ENCODE peak calls at places on chromosomes 12 and 14, in nine cellular contexts. X, Z, U, A, K, Q, J, O and H are unnamed samples.

GRCh38 chr14:104322531-104323466 is 184.4 kb downstream of the KIF26A start:
- DNase-seq in X (no peak), Z (no peak), U (peak; percentile 39), A (no peak), K (no peak), Q (no peak), J (no peak), O (peak; percentile 17), H (no peak)

GRCh38 chr12:94273272-94273671 is 124.9 kb downstream of the PLXNC1 start:
- DNase-seq in X (no peak), Z (no peak), U (no peak), A (no peak), K (no peak), Q (no peak), J (no peak), O (no peak), H (no peak)

GRCh38 chr12:105910030-105910429 is 228.7 kb downstream of the NUAK1 start:
- DNase-seq in X (no peak), Z (no peak), U (no peak), A (no peak), K (no peak), Q (no peak), J (no peak), O (no peak), H (no peak)

GRCh38 chr14:70350078-70350477 is 9.4 kb downstream of the COX16 start:
- DNase-seq in X (no peak), Z (no peak), U (no peak), A (no peak), K (no peak), Q (no peak), J (no peak), O (no peak), H (no peak)

GRCh38 chr12:79934309-79935020 is 432 bp downstream of the PPP1R12A start:
- DNase-seq in X (peak; percentile 21), Z (no peak), U (no peak), A (peak; percentile 47), K (peak; percentile 61), Q (no peak), J (peak; percentile 83), O (peak; percentile 51), H (peak; percentile 62)

GRCh38 chr14:20332386-20332945 is 613 bp downstream of the CCNB1IP1 start:
- DNase-seq in X (no peak), Z (no peak), U (no peak), A (no peak), K (no peak), Q (no peak), J (no peak), O (peak; percentile 36), H (no peak)

GRCh38 chr12:57171668-57172067 is 24.2 kb upstream of the LRP1-AS start:
- DNase-seq in X (no peak), Z (no peak), U (no peak), A (no peak), K (peak; percentile 71), Q (no peak), J (no peak), O (no peak), H (no peak)

GRCh38 chr12:132003846-132004245 is 54.1 kb downstream of the EP400 start:
- DNase-seq in X (no peak), Z (no peak), U (no peak), A (no peak), K (no peak), Q (no peak), J (no peak), O (no peak), H (no peak)

GRCh38 chr12:50749459-50749882 is 14.4 kb upstream of the ATF1 start:
- DNase-seq in X (no peak), Z (no peak), U (no peak), A (no peak), K (no peak), Q (no peak), J (no peak), O (no peak), H (no peak)

GRCh38 chr14:77988966-77989365 is 181.2 kb upstream of the NRXN3 start:
- DNase-seq in X (no peak), Z (no peak), U (no peak), A (no peak), K (no peak), Q (peak; percentile 58), J (no peak), O (no peak), H (no peak)

GRCh38 chr12:116594325-116595038 is 35.3 kb downstream of the MAP1LC3B2 start:
- DNase-seq in X (no peak), Z (no peak), U (peak; percentile 69), A (peak; percentile 7), K (no peak), Q (peak; percentile 59), J (no peak), O (peak; percentile 35), H (peak; percentile 30)

GRCh38 chr12:113462117-113462774 is 9.4 kb downstream of the LHX5 start:
- DNase-seq in X (peak; percentile 31), Z (peak; percentile 94), U (peak; percentile 71), A (peak; percentile 61), K (peak; percentile 37), Q (peak; percentile 86), J (peak; percentile 78), O (peak; percentile 78), H (peak; percentile 54)

GRCh38 chr14:59239030-59239429 is 50.6 kb downstream of the DAAM1 start:
- DNase-seq in X (no peak), Z (no peak), U (no peak), A (no peak), K (no peak), Q (no peak), J (no peak), O (no peak), H (no peak)

DNA sequence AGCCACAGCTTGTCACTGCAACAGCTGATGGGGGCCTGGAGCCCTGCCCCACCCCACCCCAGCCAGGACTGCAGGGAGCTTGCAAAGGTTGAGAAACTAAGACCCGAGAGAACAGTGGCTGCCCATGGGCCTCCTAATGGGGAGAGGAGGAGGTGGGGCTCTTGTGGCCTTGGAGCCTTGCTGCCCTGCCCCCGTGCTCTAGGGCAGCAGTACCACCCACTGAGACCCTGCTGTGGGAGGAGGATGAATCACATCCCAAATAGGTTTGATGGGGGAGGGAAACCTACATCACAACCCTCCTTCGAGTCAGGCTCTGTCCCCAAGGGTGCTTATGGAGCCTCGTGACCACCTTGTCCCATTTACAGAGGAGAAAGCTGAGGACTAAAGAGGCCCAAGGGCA is 15.9 kb downstream of the HHIPL1 start:
- DNase-seq in X (no peak), Z (no peak), U (no peak), A (no peak), K (no peak), Q (no peak), J (no peak), O (no peak), H (no peak)
- H3K4me3 ChIP-seq in X (no peak overlapping the region), Z (no peak overlapping the region), U (no peak overlapping the region), A (no peak overlapping the region), K (no peak overlapping the region), Q (no peak overlapping the region), J (no peak overlapping the region), O (no peak overlapping the region), H (no peak overlapping the region)

GRCh38 chr12:34373926-34374325 is 351.6 kb downstream of the ALG10 start:
- DNase-seq in X (no peak), Z (no peak), U (no peak), A (no peak), K (no peak), Q (no peak), J (no peak), O (no peak), H (no peak)
- H3K9me3 ChIP-seq in X (no peaks in the 10 kb centered on the region), Z (peaks cover 5% of the 10 kb centered on the region), U (peaks cover 97% of the 10 kb centered on the region), A (no peaks in the 10 kb centered on the region), K (no peaks in the 10 kb centered on the region), Q (no peaks in the 10 kb centered on the region), J (peaks cover 71% of the 10 kb centered on the region), O (no peaks in the 10 kb centered on the region), H (peaks cover 92% of the 10 kb centered on the region)

GRCh38 chr12:123472438-123472849 is 14.5 kb downstream of the SNRNP35 start:
- DNase-seq in X (no peak), Z (no peak), U (no peak), A (no peak), K (no peak), Q (no peak), J (no peak), O (no peak), H (no peak)

GRCh38 chr12:123478069-123478468 is 20.1 kb downstream of the SNRNP35 start:
- DNase-seq in X (no peak), Z (no peak), U (no peak), A (no peak), K (no peak), Q (no peak), J (no peak), O (no peak), H (no peak)

GRCh38 chr12:123475256-123475703 is 17.3 kb downstream of the SNRNP35 start:
- DNase-seq in X (no peak), Z (no peak), U (no peak), A (no peak), K (no peak), Q (no peak), J (no peak), O (no peak), H (no peak)

GRCh38 chr12:123471374-123472068 is 13.6 kb downstream of the SNRNP35 start:
- DNase-seq in X (no peak), Z (no peak), U (no peak), A (no peak), K (no peak), Q (peak; percentile 68), J (no peak), O (no peak), H (no peak)

DNA sequence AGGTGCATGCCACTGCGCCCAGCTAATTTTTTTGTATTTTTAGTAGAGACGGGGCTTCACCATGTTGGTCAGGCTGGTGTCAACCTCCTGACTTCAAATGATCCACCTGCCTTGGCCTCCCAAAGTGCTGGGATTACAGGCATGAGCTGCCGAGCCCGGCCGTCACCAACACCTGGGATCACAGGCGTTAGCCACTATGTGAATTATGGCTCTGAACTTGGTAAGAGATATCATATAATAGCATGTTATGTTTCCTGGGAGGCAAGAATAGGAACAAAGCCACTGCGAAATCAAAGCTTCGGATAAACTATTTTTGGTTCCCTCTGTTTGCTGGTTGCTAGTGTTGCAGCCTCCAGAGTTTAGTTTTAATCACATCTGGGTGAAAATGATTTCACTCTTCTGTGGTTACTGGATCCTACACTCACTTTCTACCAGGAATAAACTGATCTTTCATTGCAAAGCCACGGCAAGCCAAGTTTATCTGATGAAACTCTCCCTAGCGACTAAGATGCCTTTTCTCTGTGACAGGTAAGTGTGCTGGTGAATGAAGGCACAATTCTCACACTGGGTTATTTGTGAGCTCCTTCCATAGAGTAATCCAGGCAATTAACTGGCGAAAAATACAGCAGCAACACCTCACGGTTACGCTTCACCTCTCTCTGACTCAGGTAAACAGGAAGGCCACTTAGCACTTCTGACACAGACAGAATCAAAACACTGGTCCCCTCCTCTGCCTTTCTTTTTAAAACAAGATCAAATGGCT is 16.7 kb downstream of the SNRNP35 start:
- DNase-seq in X (no peak), Z (no peak), U (no peak), A (peak; percentile 18), K (no peak), Q (no peak), J (no peak), O (no peak), H (peak; percentile 82)
- H3K4me1 ChIP-seq in X (no peaks in the 10 kb centered on the region), Z (no peaks in the 10 kb centered on the region), U (no peaks in the 10 kb centered on the region), A (peaks cover 12% of the 10 kb centered on the region), K (no peaks in the 10 kb centered on the region), Q (peaks cover 45% of the 10 kb centered on the region), J (peaks cover 6% of the 10 kb centered on the region), O (no peaks in the 10 kb centered on the region), H (peaks cover 24% of the 10 kb centered on the region)

DNA sequence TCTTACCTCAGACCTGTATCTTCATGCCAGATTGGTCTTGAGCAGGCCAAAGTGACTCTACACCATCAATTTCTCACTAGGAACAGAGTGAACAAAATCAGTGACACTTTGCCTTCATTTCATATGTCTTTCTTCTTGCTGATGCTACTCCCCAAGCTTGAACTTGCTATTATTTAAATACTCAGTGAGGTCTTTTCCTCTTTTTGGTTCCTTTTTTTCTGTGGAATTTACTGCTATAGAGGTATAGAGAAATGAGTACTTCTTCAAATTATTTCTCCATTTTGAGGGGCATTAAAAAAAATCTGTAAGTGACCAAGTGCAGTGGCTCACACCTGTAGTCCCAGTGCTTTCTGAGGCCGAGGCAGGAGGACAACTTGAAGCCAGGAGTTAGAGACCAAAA is at the start of gene GPR33:
- DNase-seq in X (no peak), Z (no peak), U (no peak), A (no peak), K (no peak), Q (no peak), J (no peak), O (no peak), H (no peak)
- H3K4me3 ChIP-seq in X (no peak within 1 kb of the TSS), Z (no peak within 1 kb of the TSS), U (no peak within 1 kb of the TSS), A (no peak within 1 kb of the TSS), K (no peak within 1 kb of the TSS), Q (no peak within 1 kb of the TSS), J (no peak within 1 kb of the TSS), O (no peak within 1 kb of the TSS), H (no peak within 1 kb of the TSS)